ENCODE peak calls at places on chromosomes 2 and 18, in seven cellular contexts. W is A549; Q is GM12878; F is OCI-LY7; M is breast epithelium; K is neuronal stem cell; T is CD8-positive, alpha-beta memory T cell. I is an unnamed sample.

GRCh38 chr2:109290887-109291675 is 162.1 kb downstream of the SH3RF3 start:
- DNase-seq in K (no peak), M (no peak), F (no peak), Q (no peak), T (no peak), W (no peak), I (no peak)

GRCh38 chr2:105454801-105455485 is 56.1 kb upstream of the FHL2 start:
- DNase-seq in W (peak), T (no peak), K (no peak), M (no peak), F (peak), Q (peak), I (no peak)

GRCh38 chr2:66555511-66556324 is 120.8 kb downstream of the MEIS1 start:
- DNase-seq in T (no peak), M (no peak), W (no peak), Q (no peak), F (no peak), K (no peak), I (no peak)

GRCh38 chr2:7919510-7919909 is 762.3 kb upstream of the ID2 start:
- DNase-seq in M (no peak), F (no peak), W (no peak), T (no peak), Q (no peak), K (no peak), I (no peak)

GRCh38 chr2:119233326-119234020 is 9.8 kb downstream of the STEAP3 start:
- DNase-seq in F (no peak), K (no peak), M (no peak), T (no peak), Q (no peak), W (no peak), I (no peak)

GRCh38 chr18:38695559-38696270 is 1130.1 kb upstream of the CELF4 start:
- DNase-seq in Q (no peak), K (no peak), W (no peak), T (no peak), M (no peak), F (no peak), I (no peak)

GRCh38 chr2:164126960-164127359 is 391.2 kb upstream of the FIGN start:
- DNase-seq in F (no peak), T (no peak), M (no peak), K (no peak), Q (no peak), W (peak), I (no peak)

GRCh38 chr2:106189764-106190468 is 4.2 kb downstream of the UXS1 start:
- DNase-seq in K (no peak), Q (no peak), T (no peak), W (peak), M (no peak), F (no peak), I (no peak)

GRCh38 chr2:241809383-241810303 is 650 bp downstream of the NEU4 start:
- DNase-seq in M (no peak), W (no peak), T (no peak), F (no peak), K (no peak), Q (no peak), I (no peak)

GRCh38 chr2:101238930-101239759 is 13.5 kb upstream of the CNOT11 start:
- DNase-seq in F (no peak), K (no peak), M (no peak), T (no peak), Q (no peak), W (peak), I (no peak)

GRCh38 chr2:241851325-241852115 is 7.2 kb downstream of the PDCD1 start:
- DNase-seq in K (no peak), Q (no peak), M (no peak), T (no peak), F (no peak), W (no peak), I (no peak)

GRCh38 chr2:241139531-241140444 is 9.5 kb downstream of the PASK start:
- DNase-seq in F (no peak), Q (no peak), W (no peak), M (no peak), T (no peak), K (no peak), I (no peak)

GRCh38 chr2:126720031-126720368 is 64.0 kb downstream of the GYPC start:
- DNase-seq in M (no peak), T (no peak), W (no peak), Q (no peak), K (no peak), F (no peak), I (no peak)

GRCh38 chr2:207625014-207625755 is at the start of gene METTL21A:
- DNase-seq in T (peak), M (peak), W (peak), F (peak), Q (peak), K (peak), I (peak)

GRCh38 chr2:4168834-4169233 is 465.5 kb downstream of the DCDC2C start:
- DNase-seq in Q (no peak), T (no peak), K (no peak), F (no peak), M (no peak), W (no peak), I (no peak)

GRCh38 chr2:163692611-163693482 is 43.0 kb downstream of the FIGN start:
- DNase-seq in F (no peak), W (no peak), T (no peak), M (no peak), K (no peak), Q (no peak), I (no peak)

GRCh38 chr2:181655519-181655918 is 1.4 kb downstream of the CERKL start:
- DNase-seq in F (no peak), W (no peak), M (no peak), K (no peak), Q (no peak), T (no peak), I (no peak)
- H3K27ac ChIP-seq in F (no peak), W (no peak), M (no peak), K (no peak), Q (no peak), T (no peak), I (no peak)

GRCh38 chr2:97931851-97932211 is 63.9 kb downstream of the TMEM131 start:
- DNase-seq in F (no peak), W (no peak), M (no peak), K (no peak), Q (no peak), T (no peak), I (no peak)
- H3K27ac ChIP-seq in F (peak), W (no peak), M (no peak), K (no peak), Q (peak), T (no peak), I (no peak)

GRCh38 chr18:10049721-10050120 is 135.9 kb downstream of the VAPA start:
- DNase-seq in F (no peak), M (no peak), Q (no peak), T (no peak), W (no peak), K (no peak), I (no peak)

GRCh38 chr18:10044054-10044453 is 130.2 kb downstream of the VAPA start:
- DNase-seq in W (no peak), F (no peak), K (no peak), M (no peak), T (no peak), Q (no peak), I (no peak)

GRCh38 chr18:10045296-10045891 is 131.6 kb downstream of the VAPA start:
- DNase-seq in T (no peak), K (no peak), M (no peak), W (no peak), F (no peak), Q (no peak), I (peak)

GRCh38 chr18:10047237-10047636 is 133.4 kb downstream of the VAPA start:
- DNase-seq in M (no peak), F (no peak), W (no peak), K (no peak), T (no peak), Q (no peak), I (no peak)

GRCh38 chr18:10046178-10046807 is 132.5 kb downstream of the VAPA start:
- DNase-seq in F (no peak), T (no peak), M (no peak), K (no peak), Q (no peak), W (no peak), I (no peak)
- H3K27ac ChIP-seq in F (no peak), T (no peak), M (no peak), K (no peak), Q (no peak), W (no peak), I (peak)

GRCh38 chr2:189541591-189541990 is 39.0 kb downstream of the SLC40A1 start:
- DNase-seq in F (no peak), T (no peak), K (no peak), W (no peak), M (no peak), Q (no peak), I (no peak)

GRCh38 chr2:189540551-189540950 is 40.0 kb downstream of the SLC40A1 start:
- DNase-seq in K (no peak), F (no peak), Q (no peak), M (no peak), W (no peak), T (no peak), I (no peak)

GRCh38 chr2:189544638-189545037 is 35.9 kb downstream of the SLC40A1 start:
- DNase-seq in F (no peak), T (no peak), M (no peak), Q (no peak), K (no peak), W (no peak), I (no peak)

GRCh38 chr2:189545424-189545823 is 35.2 kb downstream of the SLC40A1 start:
- DNase-seq in T (no peak), M (no peak), K (no peak), W (no peak), Q (no peak), F (no peak), I (no peak)

GRCh38 chr2:189542145-189542882 is 38.3 kb downstream of the SLC40A1 start:
- DNase-seq in M (no peak), F (no peak), W (no peak), T (no peak), Q (no peak), K (no peak), I (no peak)
- H3K27ac ChIP-seq in M (peak), F (no peak), W (no peak), T (no peak), Q (no peak), K (no peak), I (no peak)

DNA sequence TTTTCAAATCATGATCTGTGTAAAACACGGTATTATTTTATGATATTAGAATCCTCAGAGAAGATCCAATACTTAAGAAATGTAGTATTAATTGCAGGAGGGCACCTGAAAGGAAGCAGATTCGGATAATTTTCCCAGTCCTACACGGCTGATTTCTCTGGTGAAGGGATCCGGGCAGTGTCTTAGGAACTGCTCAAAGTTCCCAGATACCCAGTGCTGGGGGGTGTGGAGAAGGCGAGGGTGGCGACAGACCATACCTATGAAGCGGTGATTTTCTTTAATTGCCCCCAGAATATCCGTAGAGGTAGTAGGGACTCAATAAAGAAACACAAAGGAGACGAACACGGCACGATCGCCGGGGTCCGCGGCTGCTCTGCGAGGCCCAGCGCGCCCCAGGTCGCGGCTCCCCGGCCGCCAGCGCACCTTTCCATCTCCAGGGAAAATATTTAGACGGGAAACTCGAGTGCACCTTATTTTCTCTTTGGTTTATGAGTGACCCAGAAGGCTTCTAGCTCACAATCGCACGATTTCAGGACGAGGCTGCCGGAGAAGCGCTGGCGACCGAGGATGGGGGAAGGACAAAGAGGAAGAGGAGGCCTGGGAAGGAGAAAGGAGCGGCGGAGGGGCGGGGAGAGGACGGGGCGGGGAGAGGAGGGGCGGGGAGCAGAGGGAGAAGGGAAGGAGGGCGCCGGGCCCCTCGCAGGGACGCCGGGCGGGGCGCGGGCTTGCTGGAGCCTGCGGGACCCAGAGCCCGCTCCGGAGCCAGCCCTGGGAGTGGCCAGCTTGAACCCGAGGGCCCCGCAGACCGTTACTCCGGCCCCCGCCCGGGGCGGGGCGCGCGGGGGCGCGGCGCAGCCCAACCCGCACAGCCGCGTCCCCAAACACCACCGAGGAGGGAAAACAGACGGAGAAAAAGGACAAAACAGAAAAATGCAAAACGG is 1.2 kb upstream of the SOX11 start:
- DNase-seq in F (no peak), W (no peak), K (peak), M (no peak), Q (no peak), T (no peak), I (no peak)
- H3K27ac ChIP-seq in F (no peak), W (no peak), K (peak), M (no peak), Q (no peak), T (no peak), I (no peak)